ENCODE peak calls at places on chromosomes 13 and 19, in seven cellular contexts. G, R, W, V, Y, C and Q are unnamed samples.

GRCh38 chr13:92823059-92823458 is 403.5 kb upstream of the GPC6 start:
- DNase-seq in V (no peak), W (no peak), G (peak), R (no peak), C (no peak), Y (no peak), Q (peak)

GRCh38 chr13:41500501-41500900 is 43.2 kb downstream of the RGCC start:
- DNase-seq in C (no peak), Y (peak), G (no peak), V (no peak), W (no peak), R (no peak), Q (no peak)

GRCh38 chr13:34224877-34225276 is 406.9 kb downstream of the RFC3 start:
- DNase-seq in V (no peak), G (no peak), R (no peak), Y (no peak), W (no peak), C (no peak), Q (no peak)

GRCh38 chr13:32938907-32939306 is 77.3 kb upstream of the KL start:
- DNase-seq in R (no peak), G (no peak), Y (no peak), C (no peak), W (no peak), V (no peak), Q (no peak)

GRCh38 chr19:49950956-49951526 is 9.9 kb downstream of the SIGLEC11 start:
- DNase-seq in W (no peak), C (no peak), R (no peak), G (no peak), Y (no peak), V (no peak), Q (no peak)

GRCh38 chr19:18898081-18898532 is 2.1 kb upstream of the CERS1 start:
- DNase-seq in C (no peak), Y (no peak), G (no peak), R (no peak), W (no peak), V (no peak), Q (no peak)

GRCh38 chr19:54696117-54696548 is 28.1 kb upstream of the KIR3DL3 start:
- DNase-seq in R (no peak), W (no peak), V (no peak), Y (no peak), G (no peak), C (no peak), Q (no peak)

GRCh38 chr19:3042545-3043267 is 13.6 kb upstream of the TLE2 start:
- DNase-seq in C (no peak), V (no peak), Y (no peak), W (no peak), R (no peak), G (no peak), Q (no peak)

GRCh38 chr19:58397533-58398037 is 2.1 kb downstream of the RNF225 start:
- DNase-seq in Y (no peak), W (no peak), C (no peak), R (no peak), G (no peak), V (no peak), Q (no peak)

GRCh38 chr13:110737555-110737954 is 24.1 kb downstream of the ING1 start:
- DNase-seq in W (no peak), Y (no peak), V (no peak), G (no peak), C (no peak), R (no peak), Q (no peak)